ENCODE peak calls at places on chromosome 17, in ten cellular contexts. One of them, this sample, is unnamed.

GRCh38 chr17:51257150-51258081 is 2.4 kb downstream of the MBTD1 start:
- DNase-seq in hippocampal formation: no peak
- DNase-seq in colonic mucosa: no peak
- DNase-seq in NCI-H1436: no peak
- DNase-seq in T-cell: no peak
- DNase-seq in mucosa of descending colon: no peak
- DNase-seq in Calu3: no peak
- DNase-seq in activated gamma-delta T cell: no peak
- DNase-seq in skeletal muscle cell: no peak
- DNase-seq in body of pancreas: no peak
- DNase-seq in this sample: no peak

GRCh38 chr17:81416612-81417011 is 21.4 kb downstream of the BAHCC1 start:
- DNase-seq in hippocampal formation: no peak
- DNase-seq in T-cell: no peak
- DNase-seq in NCI-H1436: no peak
- DNase-seq in Calu3: no peak
- DNase-seq in activated gamma-delta T cell: no peak
- DNase-seq in colonic mucosa: peak
- DNase-seq in body of pancreas: no peak
- DNase-seq in skeletal muscle cell: no peak
- DNase-seq in mucosa of descending colon: no peak
- DNase-seq in this sample: no peak

GRCh38 chr17:53548252-53548651 is 274.5 kb upstream of the KIF2B start:
- DNase-seq in Calu3: no peak
- DNase-seq in T-cell: no peak
- DNase-seq in NCI-H1436: no peak
- DNase-seq in mucosa of descending colon: no peak
- DNase-seq in hippocampal formation: no peak
- DNase-seq in body of pancreas: no peak
- DNase-seq in activated gamma-delta T cell: no peak
- DNase-seq in skeletal muscle cell: no peak
- DNase-seq in colonic mucosa: no peak
- DNase-seq in this sample: no peak

GRCh38 chr17:66661411-66661843 is 173.5 kb upstream of the CACNG5 start:
- DNase-seq in colonic mucosa: no peak
- DNase-seq in Calu3: peak
- DNase-seq in hippocampal formation: no peak
- DNase-seq in T-cell: no peak
- DNase-seq in NCI-H1436: no peak
- DNase-seq in skeletal muscle cell: peak
- DNase-seq in activated gamma-delta T cell: no peak
- DNase-seq in mucosa of descending colon: no peak
- DNase-seq in body of pancreas: no peak
- DNase-seq in this sample: peak

GRCh38 chr17:18981642-18982424 is 22.7 kb downstream of the FAM83G start:
- DNase-seq in body of pancreas: peak
- DNase-seq in colonic mucosa: peak
- DNase-seq in NCI-H1436: no peak
- DNase-seq in skeletal muscle cell: no peak
- DNase-seq in hippocampal formation: no peak
- DNase-seq in T-cell: no peak
- DNase-seq in activated gamma-delta T cell: no peak
- DNase-seq in mucosa of descending colon: peak
- DNase-seq in Calu3: peak
- DNase-seq in this sample: peak

GRCh38 chr17:76556759-76557367 is 17.0 kb downstream of the PRCD start:
- DNase-seq in NCI-H1436: no peak
- DNase-seq in skeletal muscle cell: no peak
- DNase-seq in mucosa of descending colon: no peak
- DNase-seq in colonic mucosa: no peak
- DNase-seq in T-cell: peak
- DNase-seq in body of pancreas: peak
- DNase-seq in Calu3: no peak
- DNase-seq in hippocampal formation: no peak
- DNase-seq in activated gamma-delta T cell: peak
- DNase-seq in this sample: no peak

GRCh38 chr17:63277629-63278028 is 168.5 kb downstream of the CYB561 start:
- DNase-seq in hippocampal formation: no peak
- DNase-seq in mucosa of descending colon: no peak
- DNase-seq in activated gamma-delta T cell: no peak
- DNase-seq in Calu3: no peak
- DNase-seq in T-cell: no peak
- DNase-seq in colonic mucosa: no peak
- DNase-seq in body of pancreas: no peak
- DNase-seq in skeletal muscle cell: no peak
- DNase-seq in NCI-H1436: no peak
- DNase-seq in this sample: no peak

GRCh38 chr17:15255713-15256454 is 9.2 kb downstream of the PMP22 start:
- DNase-seq in NCI-H1436: no peak
- DNase-seq in colonic mucosa: no peak
- DNase-seq in body of pancreas: no peak
- DNase-seq in hippocampal formation: no peak
- DNase-seq in activated gamma-delta T cell: no peak
- DNase-seq in skeletal muscle cell: no peak
- DNase-seq in T-cell: no peak
- DNase-seq in mucosa of descending colon: no peak
- DNase-seq in Calu3: no peak
- DNase-seq in this sample: no peak

GRCh38 chr17:79702071-79702470 is 28.7 kb upstream of the ENPP7 start:
- DNase-seq in body of pancreas: no peak
- DNase-seq in colonic mucosa: no peak
- DNase-seq in skeletal muscle cell: no peak
- DNase-seq in NCI-H1436: no peak
- DNase-seq in Calu3: no peak
- DNase-seq in activated gamma-delta T cell: no peak
- DNase-seq in T-cell: no peak
- DNase-seq in mucosa of descending colon: no peak
- DNase-seq in hippocampal formation: no peak
- DNase-seq in this sample: no peak

GRCh38 chr17:8304181-8304910 is 5.7 kb upstream of the ARHGEF15 start:
- DNase-seq in Calu3: no peak
- DNase-seq in hippocampal formation: no peak
- DNase-seq in activated gamma-delta T cell: no peak
- DNase-seq in skeletal muscle cell: no peak
- DNase-seq in NCI-H1436: no peak
- DNase-seq in body of pancreas: no peak
- DNase-seq in mucosa of descending colon: no peak
- DNase-seq in T-cell: no peak
- DNase-seq in colonic mucosa: no peak
- DNase-seq in this sample: no peak

GRCh38 chr17:81573794-81574642 is 21.9 kb upstream of the FAAP100 start:
- DNase-seq in NCI-H1436: peak
- DNase-seq in mucosa of descending colon: no peak
- DNase-seq in skeletal muscle cell: no peak
- DNase-seq in colonic mucosa: no peak
- DNase-seq in T-cell: no peak
- DNase-seq in Calu3: no peak
- DNase-seq in body of pancreas: no peak
- DNase-seq in hippocampal formation: no peak
- DNase-seq in activated gamma-delta T cell: no peak
- DNase-seq in this sample: no peak

GRCh38 chr17:70080541-70081347 is 5.7 kb downstream of the KCNJ16 start:
- DNase-seq in Calu3: no peak
- DNase-seq in hippocampal formation: no peak
- DNase-seq in colonic mucosa: no peak
- DNase-seq in NCI-H1436: no peak
- DNase-seq in skeletal muscle cell: peak
- DNase-seq in body of pancreas: no peak
- DNase-seq in T-cell: no peak
- DNase-seq in activated gamma-delta T cell: no peak
- DNase-seq in mucosa of descending colon: no peak
- DNase-seq in this sample: no peak

GRCh38 chr17:79937435-79937870 is 98.2 kb upstream of the CBX4 start:
- DNase-seq in body of pancreas: no peak
- DNase-seq in mucosa of descending colon: no peak
- DNase-seq in colonic mucosa: no peak
- DNase-seq in T-cell: no peak
- DNase-seq in skeletal muscle cell: no peak
- DNase-seq in hippocampal formation: no peak
- DNase-seq in activated gamma-delta T cell: no peak
- DNase-seq in Calu3: no peak
- DNase-seq in NCI-H1436: no peak
- DNase-seq in this sample: no peak

GRCh38 chr17:19546289-19547065 is 12.8 kb downstream of the SLC47A1 start:
- DNase-seq in NCI-H1436: peak
- DNase-seq in T-cell: no peak
- DNase-seq in colonic mucosa: peak
- DNase-seq in skeletal muscle cell: no peak
- DNase-seq in activated gamma-delta T cell: no peak
- DNase-seq in mucosa of descending colon: peak
- DNase-seq in Calu3: peak
- DNase-seq in body of pancreas: peak
- DNase-seq in hippocampal formation: no peak
- DNase-seq in this sample: no peak

GRCh38 chr17:12046786-12047185 is 26.1 kb downstream of the MAP2K4 start:
- DNase-seq in NCI-H1436: no peak
- DNase-seq in mucosa of descending colon: no peak
- DNase-seq in Calu3: no peak
- DNase-seq in body of pancreas: no peak
- DNase-seq in colonic mucosa: no peak
- DNase-seq in skeletal muscle cell: no peak
- DNase-seq in activated gamma-delta T cell: no peak
- DNase-seq in hippocampal formation: no peak
- DNase-seq in T-cell: no peak
- DNase-seq in this sample: no peak

GRCh38 chr17:9821921-9822320 is at the start of gene GSG1L2:
- DNase-seq in Calu3: no peak
- DNase-seq in hippocampal formation: no peak
- DNase-seq in T-cell: no peak
- DNase-seq in colonic mucosa: no peak
- DNase-seq in body of pancreas: no peak
- DNase-seq in NCI-H1436: no peak
- DNase-seq in activated gamma-delta T cell: no peak
- DNase-seq in skeletal muscle cell: no peak
- DNase-seq in mucosa of descending colon: no peak
- DNase-seq in this sample: no peak

GRCh38 chr17:57505841-57506240 is 239.3 kb downstream of the CCDC182 start:
- DNase-seq in body of pancreas: no peak
- DNase-seq in skeletal muscle cell: no peak
- DNase-seq in NCI-H1436: no peak
- DNase-seq in activated gamma-delta T cell: no peak
- DNase-seq in Calu3: no peak
- DNase-seq in hippocampal formation: no peak
- DNase-seq in mucosa of descending colon: no peak
- DNase-seq in T-cell: no peak
- DNase-seq in colonic mucosa: no peak
- DNase-seq in this sample: no peak

GRCh38 chr17:21463779-21464407 is 87.7 kb downstream of the KCNJ12 start:
- DNase-seq in hippocampal formation: no peak
- DNase-seq in T-cell: no peak
- DNase-seq in mucosa of descending colon: no peak
- DNase-seq in activated gamma-delta T cell: no peak
- DNase-seq in body of pancreas: no peak
- DNase-seq in NCI-H1436: no peak
- DNase-seq in colonic mucosa: no peak
- DNase-seq in Calu3: no peak
- DNase-seq in skeletal muscle cell: no peak
- DNase-seq in this sample: no peak

This sample was measured in NCI-H460.